ENCODE peak calls at places on chromosome 21, in four cellular contexts. D, U, F and L are unnamed samples.

GRCh38 chr21:41767606-41768370 is 936 bp upstream of the RIPK4 start:
- DNase-seq in D (no peak), U (no peak), F (no peak), L (no peak)

GRCh38 chr21:29148535-29148934 is 18.1 kb downstream of the MAP3K7CL start:
- DNase-seq in F (no peak), U (no peak), D (no peak), L (no peak)

GRCh38 chr21:41888749-41889376 is 9.7 kb upstream of the PRDM15 start:
- DNase-seq in D (no peak), F (no peak), U (no peak), L (no peak)

GRCh38 chr21:26082549-26082948 is 88.0 kb downstream of the APP start:
- DNase-seq in F (no peak), U (no peak), D (no peak), L (no peak)

GRCh38 chr21:35294231-35294898 is 245.3 kb upstream of the RUNX1 start:
- DNase-seq in U (no peak), D (peak), F (no peak), L (no peak)

GRCh38 chr21:41167348-41168342 is at the start of gene BACE2:
- DNase-seq in D (peak), U (peak), F (peak), L (peak)

GRCh38 chr21:42819861-42820512 is 59.4 kb downstream of the WDR4 start:
- DNase-seq in U (no peak), F (no peak), D (no peak), L (peak)

GRCh38 chr21:35244514-35244913 is 195.4 kb upstream of the RUNX1 start:
- DNase-seq in U (no peak), F (no peak), D (no peak), L (no peak)

GRCh38 chr21:41437754-41438153 is 11.7 kb downstream of the MX1 start:
- DNase-seq in F (no peak), U (no peak), D (no peak), L (no peak)

GRCh38 chr21:30268608-30269197 is 14.0 kb downstream of the KRTAP24-1 start:
- DNase-seq in F (no peak), D (peak), U (no peak), L (no peak)

GRCh38 chr21:21345872-21346271 is 347.7 kb downstream of the NCAM2 start:
- DNase-seq in U (no peak), D (no peak), F (no peak), L (no peak)

GRCh38 chr21:40881767-40882166 is 34.8 kb upstream of the DSCAM start:
- DNase-seq in F (no peak), D (no peak), U (no peak), L (peak)

GRCh38 chr21:43930848-43931384 is 65.9 kb downstream of the AGPAT3 start:
- DNase-seq in U (no peak), D (no peak), F (no peak), L (no peak)

GRCh38 chr21:28089599-28090421 is 902.9 kb downstream of the LTN1 start:
- DNase-seq in U (no peak), D (no peak), F (no peak), L (no peak)

GRCh38 chr21:42411197-42411869 is 7.6 kb downstream of the UBASH3A start:
- DNase-seq in D (no peak), F (no peak), U (no peak), L (no peak)

GRCh38 chr21:41947596-41948403 is 6.0 kb downstream of the C2CD2 start:
- DNase-seq in U (no peak), D (no peak), F (no peak), L (no peak)

GRCh38 chr21:42042651-42043050 is 28.5 kb upstream of the UMODL1 start:
- DNase-seq in F (no peak), D (peak), U (no peak), L (no peak)

GRCh38 chr21:25735221-25735894 is 586 bp downstream of the GABPA start:
- DNase-seq in D (no peak), F (peak), U (peak), L (peak)

GRCh38 chr21:35503646-35504045 is 454.5 kb upstream of the RUNX1 start:
- DNase-seq in F (no peak), U (no peak), D (no peak), L (peak)

GRCh38 chr21:30478015-30478414 is 2.2 kb downstream of the KRTAP19-1 start:
- DNase-seq in D (peak), U (no peak), F (no peak), L (no peak)

GRCh38 chr21:16569679-16570078 is 839.9 kb downstream of the USP25 start:
- DNase-seq in U (no peak), D (peak), F (no peak), L (no peak)

GRCh38 chr21:20661745-20662470 is 336.3 kb upstream of the NCAM2 start:
- DNase-seq in D (no peak), F (no peak), U (no peak), L (no peak)

GRCh38 chr21:35594905-35595304 is 465.4 kb downstream of the SETD4 start:
- DNase-seq in F (no peak), U (no peak), D (no peak), L (no peak)

GRCh38 chr21:29238967-29239289 is 59.8 kb upstream of the BACH1 start:
- DNase-seq in U (no peak), D (no peak), F (no peak), L (no peak)

GRCh38 chr21:26782754-26783153 is 62.5 kb downstream of the ADAMTS1 start:
- DNase-seq in D (no peak), U (no peak), F (no peak), L (no peak)

GRCh38 chr21:44957047-44957831 is 17.4 kb downstream of the SLX9 start:
- DNase-seq in U (no peak), D (peak), F (peak), L (no peak)

GRCh38 chr21:44956356-44957046 is 16.7 kb downstream of the SLX9 start:
- DNase-seq in D (no peak), U (no peak), F (no peak), L (no peak)

GRCh38 chr21:44954281-44954771 is 14.5 kb downstream of the SLX9 start:
- DNase-seq in F (peak), U (no peak), D (no peak), L (no peak)

GRCh38 chr21:44955141-44955802 is 15.4 kb downstream of the SLX9 start:
- DNase-seq in U (no peak), D (no peak), F (no peak), L (no peak)

DNA sequence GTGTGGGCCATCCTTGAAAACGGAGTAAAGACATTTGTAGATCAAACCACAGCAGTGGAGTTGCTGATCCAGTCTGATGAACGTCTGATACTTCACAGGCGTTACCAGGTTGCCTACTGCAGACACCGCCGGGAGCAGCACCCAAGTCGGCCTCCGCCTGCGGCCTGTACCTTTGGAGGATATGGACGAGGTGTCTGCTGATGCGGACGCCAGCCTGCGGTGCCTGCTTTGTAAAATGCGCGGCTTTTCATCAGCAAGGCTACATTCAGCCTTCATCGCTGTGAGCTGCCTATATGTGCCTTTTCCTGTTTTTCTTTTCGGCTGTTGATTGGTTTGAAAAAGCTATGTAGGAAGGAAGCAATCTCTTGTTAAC is 16.0 kb downstream of the SLX9 start:
- DNase-seq in F (no peak), D (no peak), U (no peak), L (no peak)
- H3K27ac ChIP-seq in F (no peak), D (no peak), U (peak), L (no peak)

DNA sequence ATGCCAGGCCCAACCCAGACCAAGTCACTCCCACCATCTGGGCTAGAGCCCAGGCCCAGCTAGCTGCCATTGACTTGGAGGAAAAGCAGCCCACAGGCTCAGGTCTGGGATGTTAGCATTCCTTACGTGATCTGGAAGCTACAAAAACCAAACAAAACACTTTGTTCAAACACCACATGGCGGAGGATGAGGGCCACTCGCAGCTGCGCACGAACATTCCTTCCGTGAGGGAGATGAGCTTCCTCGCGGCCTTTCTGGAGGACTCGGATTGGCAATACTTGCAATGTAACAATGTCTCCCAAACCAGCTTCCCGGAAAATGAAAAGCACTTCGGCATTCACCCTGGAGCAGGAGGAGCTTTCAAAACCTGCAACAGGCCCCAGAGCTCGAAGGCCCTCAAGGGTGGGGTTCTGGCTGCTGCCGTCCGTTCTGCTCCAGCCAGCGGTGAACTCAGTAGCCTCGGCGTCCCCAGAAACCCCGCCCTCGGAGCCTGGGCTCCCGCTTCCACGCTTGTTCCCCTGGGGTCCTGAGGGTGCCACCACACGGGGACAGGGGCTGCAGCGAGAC is 40.5 kb downstream of the COL6A1 start:
- DNase-seq in U (no peak), D (peak), F (no peak), L (peak)
- H3K27ac ChIP-seq in U (no peak), D (no peak), F (no peak), L (peak)

DNA sequence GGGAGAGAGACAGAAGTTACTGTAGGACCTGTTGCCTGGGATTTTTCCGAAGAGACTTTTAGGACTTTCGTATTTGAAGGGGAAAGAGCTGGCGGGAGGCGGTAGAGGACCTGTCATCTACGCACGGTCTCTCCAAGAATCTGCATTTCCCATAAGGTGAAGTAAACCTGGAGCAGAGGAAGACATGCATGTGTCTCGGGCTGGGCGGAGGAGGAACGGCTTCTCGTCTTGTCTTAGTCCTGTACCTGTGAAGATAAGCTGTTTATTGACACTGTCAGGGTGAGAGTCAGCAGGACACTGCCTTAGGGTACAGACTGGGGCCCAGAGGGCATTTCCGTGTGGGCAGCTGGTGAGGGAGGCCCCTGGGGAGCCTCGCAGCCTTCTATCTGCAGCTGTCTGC is 123.4 kb upstream of the COL6A1 start:
- DNase-seq in F (no peak), U (no peak), D (no peak), L (no peak)
- H3K27ac ChIP-seq in F (no peak), U (no peak), D (no peak), L (no peak)

GRCh38 chr21:38769253-38769780 is 36.4 kb upstream of the ETS2 start:
- DNase-seq in D (peak), U (no peak), F (no peak), L (no peak)

GRCh38 chr21:38774152-38774551 is 31.6 kb upstream of the ETS2 start:
- DNase-seq in D (peak), F (no peak), U (no peak), L (no peak)

GRCh38 chr21:38773108-38774061 is 32.3 kb upstream of the ETS2 start:
- DNase-seq in F (no peak), D (peak), U (peak), L (no peak)

GRCh38 chr21:38770660-38771059 is 35.1 kb upstream of the ETS2 start:
- DNase-seq in F (no peak), D (peak), U (no peak), L (no peak)

GRCh38 chr21:38771536-38771935 is 34.2 kb upstream of the ETS2 start:
- DNase-seq in D (peak), F (no peak), U (no peak), L (no peak)
- H3K27ac ChIP-seq in D (no peak), F (no peak), U (no peak), L (no peak)

GRCh38 chr21:33901421-33902288 is 13.9 kb downstream of the ATP5PO start:
- DNase-seq in F (peak), U (peak), D (peak), L (no peak)
- H3K27ac ChIP-seq in F (no peak), U (no peak), D (no peak), L (peak)

DNA sequence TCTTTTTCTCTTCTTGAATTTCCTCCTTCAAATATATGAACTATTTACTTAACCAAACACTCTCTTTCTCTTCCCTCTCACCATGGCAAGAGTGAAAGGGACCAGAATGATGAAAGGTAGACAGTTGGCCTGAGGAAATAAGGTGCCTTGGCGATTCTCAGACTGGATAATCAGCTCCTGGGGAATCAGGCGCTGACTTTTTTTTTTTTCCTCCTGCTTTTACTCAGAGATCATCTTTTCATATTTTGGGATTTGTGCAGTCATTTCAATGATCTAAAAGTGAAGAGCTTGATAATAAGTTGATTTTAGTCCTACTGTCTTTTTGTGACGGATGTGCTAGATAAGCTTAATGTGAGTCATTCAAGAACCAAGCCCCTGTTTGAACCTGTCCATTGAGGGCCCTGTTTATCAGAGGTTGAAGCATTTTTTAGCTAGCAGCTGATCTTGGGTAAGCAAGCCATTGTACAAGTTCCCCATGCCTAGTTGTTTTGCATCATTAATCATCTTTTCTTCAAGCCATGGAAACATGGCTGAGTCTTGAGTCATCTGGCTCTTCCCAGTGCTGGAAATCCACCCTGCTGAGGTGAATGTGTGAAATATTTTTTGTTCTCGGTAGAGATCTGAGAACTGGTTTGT is 40.8 kb downstream of the ITSN1 start:
- DNase-seq in F (no peak), D (peak), U (no peak), L (no peak)
- H3K27ac ChIP-seq in F (no peak), D (peak), U (peak), L (no peak)

GRCh38 chr21:15370576-15370975 is 305.8 kb upstream of the NRIP1 start:
- DNase-seq in F (no peak), D (no peak), U (no peak), L (no peak)
- H3K27ac ChIP-seq in F (no peak), D (no peak), U (no peak), L (no peak)

GRCh38 chr21:45629046-45629981 is 14.2 kb upstream of the PCBP3 start:
- DNase-seq in F (no peak), U (no peak), D (no peak), L (peak)
- H3K27ac ChIP-seq in F (no peak), U (no peak), D (no peak), L (no peak)

GRCh38 chr21:36845070-36845469 is 121.4 kb downstream of the HLCS start:
- DNase-seq in U (no peak), F (no peak), D (no peak), L (no peak)

GRCh38 chr21:36848875-36849274 is 117.6 kb downstream of the HLCS start:
- DNase-seq in F (no peak), D (no peak), U (no peak), L (no peak)

GRCh38 chr21:36846624-36847023 is 119.8 kb downstream of the HLCS start:
- DNase-seq in D (no peak), F (no peak), U (no peak), L (no peak)

GRCh38 chr21:36847189-36847588 is 119.3 kb downstream of the HLCS start:
- DNase-seq in D (peak), F (no peak), U (no peak), L (no peak)

DNA sequence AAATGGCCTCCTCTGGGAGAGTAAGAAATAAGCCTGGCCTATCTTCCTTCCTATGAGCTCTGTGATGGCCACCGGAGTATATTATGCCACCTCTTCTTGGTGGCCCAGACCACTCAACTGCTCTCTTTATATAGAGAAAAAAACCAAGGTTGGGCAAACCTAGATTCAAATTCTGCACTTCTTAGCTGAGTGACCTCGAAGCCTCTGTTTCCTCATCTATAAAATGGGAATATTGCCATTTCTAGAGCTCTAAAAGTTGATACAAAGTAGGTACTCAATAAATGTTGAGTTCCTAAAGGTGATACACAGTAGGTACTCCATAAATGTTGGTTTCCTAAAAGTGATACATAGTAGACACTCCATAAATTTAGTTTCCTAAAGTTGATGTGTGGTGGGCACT is 120.7 kb downstream of the HLCS start:
- DNase-seq in D (no peak), U (no peak), F (no peak), L (no peak)
- H3K27ac ChIP-seq in D (no peak), U (no peak), F (no peak), L (no peak)

GRCh38 chr21:38811257-38811656 is 5.5 kb downstream of the ETS2 start:
- DNase-seq in U (no peak), D (peak), F (no peak), L (no peak)
- H3K27ac ChIP-seq in U (no peak), D (no peak), F (peak), L (peak)